ENCODE peak calls at places on chromosomes 4 and X, in seven cellular contexts. B is fibroblast of pulmonary artery; H is ACHN; R is activated gamma-delta T cell treated with anti-CD3 and anti-CD28 coated beads, Interleukin-2, amount 50 U/mL, for 16 hours; P is AG09309; M is NCI-H2081; E is NCI-H146. G is an unnamed sample.

GRCh38 chrX:10015711-10016515 is 48.8 kb downstream of the CLDN34 start:
- DNase-seq in B (peak; percentile 57), H (peak; percentile 35), R (no peak), P (no peak), M (peak; percentile 33), E (peak; percentile 28), G (no peak)

GRCh38 chr4:106063009-106063408 is 167.7 kb downstream of the NPNT start:
- DNase-seq in B (peak; percentile 42), H (peak; percentile 73), R (no peak), P (no peak), M (no peak), E (no peak), G (no peak)

GRCh38 chr4:93764647-93765246 is 63.8 kb upstream of the ATOH1 start:
- DNase-seq in B (peak; percentile 72), H (peak; percentile 38), R (no peak), P (peak; percentile 1), M (peak; percentile 51), E (peak; percentile 11), G (no peak)

GRCh38 chrX:68249401-68249831 is 183.9 kb downstream of the OPHN1 start:
- DNase-seq in B (peak; percentile 3), H (no peak), R (no peak), P (no peak), M (no peak), E (no peak), G (no peak)

GRCh38 chr4:105989411-105990242 is 94.4 kb downstream of the NPNT start:
- DNase-seq in B (no peak), H (no peak), R (no peak), P (no peak), M (no peak), E (no peak), G (no peak)

GRCh38 chrX:13223868-13224555 is 95.8 kb downstream of the ATXN3L start:
- DNase-seq in B (peak; percentile 96), H (peak; percentile 75), R (no peak), P (peak; percentile 57), M (peak; percentile 92), E (peak; percentile 6), G (no peak)

GRCh38 chrX:45852884-45853283 is 652.2 kb upstream of the DIPK2B start:
- DNase-seq in B (no peak), H (no peak), R (no peak), P (no peak), M (no peak), E (peak; percentile 8), G (no peak)

GRCh38 chrX:102950908-102951866 is 14.1 kb downstream of the RAB40AL start:
- DNase-seq in B (peak; percentile 52), H (peak; percentile 46), R (peak; percentile 36), P (no peak), M (peak; percentile 61), E (peak; percentile 52), G (peak; percentile 42)

GRCh38 chr4:24646777-24647460 is 62.6 kb upstream of the DHX15 start:
- DNase-seq in B (peak; percentile 43), H (no peak), R (no peak), P (no peak), M (peak; percentile 61), E (no peak), G (no peak)

GRCh38 chr4:1880332-1880731 is 9.1 kb downstream of the NSD2 start:
- DNase-seq in B (no peak), H (no peak), R (no peak), P (no peak), M (no peak), E (no peak), G (no peak)

GRCh38 chrX:32514986-32515385 is 696.4 kb downstream of the DMD start:
- DNase-seq in B (no peak), H (no peak), R (no peak), P (no peak), M (no peak), E (no peak), G (no peak)

GRCh38 chr4:183249854-183250253 is 70.2 kb downstream of the CLDN22 start:
- DNase-seq in B (peak; percentile 74), H (peak; percentile 58), R (no peak), P (no peak), M (peak; percentile 47), E (peak; percentile 15), G (no peak)

GRCh38 chrX:21856504-21856903 is 717 bp downstream of the YY2 start:
- DNase-seq in B (no peak), H (no peak), R (no peak), P (no peak), M (no peak), E (no peak), G (no peak)

GRCh38 chrX:38999967-39000745 is 198.9 kb downstream of the MID1IP1 start:
- DNase-seq in B (no peak), H (no peak), R (no peak), P (no peak), M (no peak), E (no peak), G (no peak)

GRCh38 chr4:123741906-123742305 is 345.3 kb downstream of the SPRY1 start:
- DNase-seq in B (peak; percentile 82), H (no peak), R (no peak), P (no peak), M (no peak), E (no peak), G (no peak)

GRCh38 chr4:102705391-102705935 is 55.3 kb downstream of the MANBA start:
- DNase-seq in B (no peak), H (no peak), R (no peak), P (no peak), M (no peak), E (no peak), G (no peak)

GRCh38 chr4:184100297-184100885 is 117.3 kb downstream of the ENPP6 start:
- DNase-seq in B (peak; percentile 25), H (peak; percentile 44), R (no peak), P (no peak), M (peak; percentile 3), E (no peak), G (peak; percentile 10)

GRCh38 chrX:10615931-10616780 is 4.2 kb downstream of the MID1 start:
- DNase-seq in B (peak; percentile 72), H (peak; percentile 55), R (no peak), P (no peak), M (peak; percentile 72), E (peak; percentile 76), G (no peak)

GRCh38 chr4:148286043-148286442 is 156.2 kb downstream of the NR3C2 start:
- DNase-seq in B (no peak), H (no peak), R (no peak), P (no peak), M (no peak), E (no peak), G (no peak)

GRCh38 chr4:17771284-17771908 is 10.0 kb downstream of the FAM184B start:
- DNase-seq in B (no peak), H (no peak), R (no peak), P (no peak), M (no peak), E (no peak), G (no peak)

GRCh38 chr4:10490996-10491395 is 33.8 kb upstream of the ZNF518B start:
- DNase-seq in B (no peak), H (no peak), R (no peak), P (no peak), M (no peak), E (no peak), G (no peak)

GRCh38 chrX:24395775-24396174 is 35.3 kb downstream of the SUPT20HL1 start:
- DNase-seq in B (peak; percentile 82), H (peak; percentile 32), R (peak; percentile 12), P (peak; percentile 55), M (peak; percentile 72), E (peak; percentile 51), G (peak; percentile 51)

GRCh38 chrX:31038585-31039326 is 33.1 kb downstream of the FTHL17 start:
- DNase-seq in B (peak; percentile 58), H (peak; percentile 6), R (no peak), P (peak; percentile 18), M (peak; percentile 46), E (no peak), G (no peak)

GRCh38 chr4:19372365-19372764 is 879.3 kb upstream of the SLIT2 start:
- DNase-seq in B (no peak), H (no peak), R (no peak), P (no peak), M (no peak), E (no peak), G (no peak)

GRCh38 chr4:16694491-16695276 is 203.8 kb downstream of the LDB2 start:
- DNase-seq in B (no peak), H (no peak), R (no peak), P (no peak), M (no peak), E (no peak), G (no peak)

GRCh38 chr4:173506780-173507211 is 23.2 kb downstream of the HAND2 start:
- DNase-seq in B (no peak), H (no peak), R (no peak), P (no peak), M (no peak), E (no peak), G (no peak)

GRCh38 chr4:188573104-188573503 is 433.9 kb downstream of the TRIML1 start:
- DNase-seq in B (no peak), H (no peak), R (no peak), P (no peak), M (no peak), E (no peak), G (no peak)

GRCh38 chrX:96688789-96689188 is 4.1 kb downstream of the DIAPH2 start:
- DNase-seq in B (no peak), H (no peak), R (no peak), P (no peak), M (no peak), E (no peak), G (no peak)

GRCh38 chr4:2408401-2408958 is 10.0 kb downstream of the ZFYVE28 start:
- DNase-seq in B (no peak), H (no peak), R (no peak), P (no peak), M (no peak), E (no peak), G (no peak)

GRCh38 chr4:25486171-25486570 is 109.1 kb downstream of the ANAPC4 start:
- DNase-seq in B (peak; percentile 76), H (no peak), R (no peak), P (no peak), M (no peak), E (no peak), G (no peak)

GRCh38 chr4:3074846-3075651 is 568 bp downstream of the HTT start:
- DNase-seq in B (peak; percentile 53), H (peak; percentile 68), R (peak; percentile 10), P (no peak), M (peak; percentile 60), E (peak; percentile 69), G (peak; percentile 38)

GRCh38 chr4:132564920-132565319 is 584.2 kb upstream of the PCDH10 start:
- DNase-seq in B (peak; percentile 2), H (no peak), R (no peak), P (no peak), M (no peak), E (no peak), G (no peak)

GRCh38 chr4:174225247-174226054 is 58.0 kb downstream of the FBXO8 start:
- DNase-seq in B (no peak), H (no peak), R (no peak), P (no peak), M (no peak), E (no peak), G (no peak)

GRCh38 chr4:185933078-185933581 is 121.1 kb upstream of the SORBS2 start:
- DNase-seq in B (peak; percentile 54), H (no peak), R (no peak), P (peak; percentile 64), M (no peak), E (no peak), G (no peak)

GRCh38 chr4:10088135-10089010 is 28.2 kb downstream of the WDR1 start:
- DNase-seq in B (no peak), H (no peak), R (no peak), P (no peak), M (no peak), E (no peak), G (no peak)

GRCh38 chr4:118139241-118139640 is 105.0 kb downstream of the NDST3 start:
- DNase-seq in B (no peak), H (no peak), R (no peak), P (no peak), M (no peak), E (no peak), G (no peak)

GRCh38 chr4:112765317-112765989 is 128.5 kb downstream of the LARP7 start:
- DNase-seq in B (peak; percentile 40), H (peak; percentile 19), R (no peak), P (no peak), M (no peak), E (peak; percentile 13), G (no peak)